ENCODE peak calls at places on chromosome X, in six cellular contexts. D, T, U, F, W and H are unnamed samples.

GRCh38 chrX:153769865-153770605 is 6.0 kb downstream of the PLXNB3 start:
- DNase-seq in D (no peak), T (no peak), U (no peak), F (no peak), W (no peak), H (no peak)

GRCh38 chrX:53831662-53832635 is 145.4 kb upstream of the HUWE1 start:
- DNase-seq in D (peak; percentile 15), T (peak; percentile 48), U (peak; percentile 7), F (peak; percentile 2), W (peak; percentile 28), H (peak; percentile 69)

GRCh38 chrX:129540725-129541184 is 696 bp downstream of the OCRL start:
- DNase-seq in D (no peak), T (peak; percentile 44), U (no peak), F (no peak), W (no peak), H (peak; percentile 13)

GRCh38 chrX:151736685-151737084 is 2.1 kb downstream of the CNGA2 start:
- DNase-seq in D (no peak), T (no peak), U (no peak), F (no peak), W (no peak), H (no peak)

GRCh38 chrX:39941332-39941920 is 156.3 kb downstream of the BCOR start:
- DNase-seq in D (peak; percentile 24), T (no peak), U (no peak), F (no peak), W (no peak), H (peak; percentile 80)

GRCh38 chrX:129771266-129771995 is 8.3 kb upstream of the SASH3 start:
- DNase-seq in D (no peak), T (no peak), U (no peak), F (no peak), W (no peak), H (no peak)

GRCh38 chrX:34365482-34365881 is 233.4 kb upstream of the FAM47A start:
- DNase-seq in D (peak; percentile 22), T (no peak), U (peak; percentile 3), F (peak; percentile 0), W (no peak), H (peak; percentile 14)

GRCh38 chrX:125953769-125954168 is 212.3 kb downstream of the DCAF12L2 start:
- DNase-seq in D (no peak), T (no peak), U (no peak), F (no peak), W (no peak), H (no peak)

GRCh38 chrX:19627081-19627480 is 111.8 kb upstream of the MAP3K15 start:
- DNase-seq in D (no peak), T (no peak), U (no peak), F (no peak), W (no peak), H (no peak)

GRCh38 chrX:70139736-70140135 is 6.5 kb downstream of the IGBP1 start:
- DNase-seq in D (no peak), T (no peak), U (no peak), F (no peak), W (no peak), H (no peak)

GRCh38 chrX:41956027-41956426 is 32.7 kb upstream of the CASK start:
- DNase-seq in D (no peak), T (no peak), U (no peak), F (no peak), W (no peak), H (peak; percentile 80)

DNA sequence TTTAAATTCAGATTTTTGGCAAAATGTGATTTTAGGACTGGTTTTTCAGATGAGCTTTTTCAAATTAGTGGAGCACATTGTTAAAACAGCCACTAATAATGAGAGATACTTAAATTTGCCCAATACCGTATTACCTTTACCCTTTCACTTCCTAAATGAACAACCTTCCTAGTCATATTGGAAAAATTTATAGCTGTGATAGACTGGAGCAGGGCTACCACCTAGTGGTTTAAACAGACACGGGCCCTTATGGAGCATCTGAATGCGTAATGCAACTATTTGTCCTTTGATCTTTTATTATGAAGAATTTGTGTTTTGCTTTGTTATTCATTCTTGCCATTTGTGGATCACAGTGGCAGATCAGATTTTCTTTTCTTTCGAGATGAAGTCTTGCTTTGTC is 72.7 kb downstream of the KDM6A start:
- DNase-seq in D (no peak), T (no peak), U (no peak), F (no peak), W (peak; percentile 4), H (no peak)
- H3K36me3 ChIP-seq in D (no peaks in the 10 kb centered on the region), T (no peaks in the 10 kb centered on the region), U (no peaks in the 10 kb centered on the region), F (no peaks in the 10 kb centered on the region), W (no peaks in the 10 kb centered on the region), H (no peaks in the 10 kb centered on the region)

GRCh38 chrX:57573754-57574153 is 18.1 kb upstream of the ZXDB start:
- DNase-seq in D (peak; percentile 15), T (no peak), U (peak; percentile 17), F (peak; percentile 2), W (no peak), H (peak; percentile 43)
- H3K4ac ChIP-seq in D (no peak overlapping the region), T (no peak overlapping the region), U (no peak overlapping the region), F (no peak overlapping the region), W (no peak overlapping the region), H (no peak overlapping the region)

DNA sequence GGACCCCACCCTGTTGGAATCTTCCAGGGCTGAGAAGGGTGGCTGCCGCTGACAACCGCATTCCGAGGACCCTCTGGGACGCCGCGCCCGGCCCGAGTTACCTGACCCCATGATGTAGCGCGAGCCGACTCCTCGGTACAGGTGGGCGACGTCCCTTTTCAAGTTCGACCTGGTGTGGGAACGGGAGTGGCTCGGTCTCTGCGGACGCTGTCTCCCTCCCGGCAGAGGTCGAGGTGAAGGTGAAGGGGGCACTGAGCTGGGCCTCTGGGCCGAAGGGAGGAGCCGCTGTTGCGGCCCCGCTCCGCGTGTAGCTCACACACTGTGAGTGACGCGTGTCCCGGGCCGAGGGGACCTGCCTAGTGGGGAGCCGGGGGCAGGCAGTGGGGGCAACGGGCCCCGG is 4.5 kb downstream of the GTPBP6 start:
- DNase-seq in D (no peak), T (no peak), U (no peak), F (no peak), W (no peak), H (no peak)
- H3K36me3 ChIP-seq in D (peaks cover 55% of the 10 kb centered on the region), T (peaks cover 49% of the 10 kb centered on the region), U (peaks cover 46% of the 10 kb centered on the region), F (peaks cover 41% of the 10 kb centered on the region), W (peaks cover 63% of the 10 kb centered on the region), H (peaks cover 12% of the 10 kb centered on the region)

DNA sequence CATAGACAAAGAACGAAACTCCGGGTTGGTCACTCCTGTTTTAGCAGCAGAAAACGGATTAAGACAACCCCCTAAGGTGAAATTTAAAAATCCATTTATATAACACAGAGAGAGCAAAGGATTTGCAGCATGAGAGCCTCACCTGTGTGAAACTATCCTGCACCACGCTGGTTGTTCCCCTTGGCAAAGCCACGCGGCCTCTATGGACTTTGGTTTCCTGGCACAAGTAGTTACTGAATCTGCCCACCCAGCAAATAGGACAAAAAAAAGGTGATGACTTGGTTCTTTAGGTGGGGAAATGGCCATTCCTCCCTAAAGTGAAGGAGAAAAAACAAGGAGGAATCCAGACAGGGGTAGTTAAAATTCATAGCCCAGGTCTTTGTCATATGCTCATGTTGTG is 133.1 kb downstream of the PLS3 start:
- DNase-seq in D (no peak), T (no peak), U (no peak), F (no peak), W (no peak), H (no peak)
- H3K4ac ChIP-seq in D (no peak overlapping the region), T (peak overlapping the region; percentile 92), U (no peak overlapping the region), F (no peak overlapping the region), W (no peak overlapping the region), H (no peak overlapping the region)

GRCh38 chrX:21972046-21972445 is 31.5 kb downstream of the SMS start:
- DNase-seq in D (no peak), T (no peak), U (no peak), F (no peak), W (no peak), H (no peak)
- H3K36me3 ChIP-seq in D (peaks cover 42% of the 10 kb centered on the region), T (peaks cover 23% of the 10 kb centered on the region), U (peaks cover 37% of the 10 kb centered on the region), F (peaks cover 5% of the 10 kb centered on the region), W (peaks cover 21% of the 10 kb centered on the region), H (no peaks in the 10 kb centered on the region)

DNA sequence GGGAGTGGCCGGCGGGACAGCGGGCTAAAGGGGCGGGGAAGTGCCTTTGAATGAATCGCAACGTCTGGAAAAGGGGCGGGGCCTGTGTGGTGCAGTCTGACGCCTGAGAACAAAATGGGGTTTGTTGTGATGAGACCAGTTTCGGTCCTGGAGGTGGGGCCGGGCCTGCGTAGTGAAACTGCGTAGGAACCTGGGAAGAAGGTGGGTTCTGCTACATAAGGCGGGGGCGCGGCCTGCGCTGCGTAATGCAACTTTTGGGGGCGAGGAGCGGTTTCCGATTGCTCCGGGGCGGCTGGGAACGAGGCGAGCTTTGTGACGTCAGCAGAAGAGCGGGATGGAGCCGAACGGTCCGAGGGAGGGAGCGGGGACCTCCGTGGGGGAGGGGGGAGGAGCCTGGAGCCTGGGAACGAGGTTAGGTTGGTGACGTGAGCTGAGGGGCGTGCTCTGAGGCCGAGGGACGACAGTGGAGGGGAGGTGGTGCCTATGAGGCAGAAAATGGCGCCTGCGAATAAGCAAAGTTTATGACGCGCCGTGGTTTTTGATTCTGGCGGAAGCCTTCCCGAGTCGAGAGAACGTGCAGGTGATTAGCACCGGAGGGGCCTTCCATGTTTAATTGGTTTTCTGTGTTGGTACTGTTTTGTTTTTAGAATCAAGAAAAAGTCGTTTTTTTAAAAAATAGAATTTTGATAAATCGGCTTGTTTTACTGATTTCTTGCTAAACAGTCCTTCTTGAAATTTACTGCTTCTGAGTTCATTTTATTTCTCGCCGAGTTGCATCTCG is 714 bp downstream of the USP11 start:
- DNase-seq in D (peak; percentile 97), T (peak; percentile 82), U (peak; percentile 97), F (peak; percentile 87), W (peak; percentile 88), H (peak; percentile 95)
- H3K4ac ChIP-seq in D (no peak overlapping the region), T (no peak overlapping the region), U (peak overlapping the region; percentile 79), F (no peak overlapping the region), W (peak overlapping the region; percentile 69), H (peak overlapping the region; percentile 24)

DNA sequence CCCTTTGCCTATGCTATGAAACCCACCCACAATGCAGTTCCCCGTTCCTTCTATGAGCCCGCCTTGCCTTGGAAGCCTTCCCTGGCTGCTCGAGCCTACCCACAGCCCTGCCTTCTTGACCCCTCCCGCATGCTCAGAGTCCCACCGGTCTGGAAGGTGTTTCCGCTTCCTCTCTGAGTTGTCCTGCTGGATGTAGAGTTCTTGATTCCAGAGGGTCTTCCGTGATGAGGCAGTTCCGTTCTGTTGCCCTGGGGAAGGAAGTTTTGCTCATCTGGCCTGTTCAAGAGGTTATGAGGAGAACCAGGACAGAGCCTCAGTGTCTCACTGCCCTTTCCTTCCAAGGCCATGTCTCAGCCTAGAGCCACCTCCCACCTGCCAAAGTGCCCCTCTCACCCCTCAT is 7.5 kb downstream of the GPKOW start:
- DNase-seq in D (no peak), T (no peak), U (no peak), F (no peak), W (no peak), H (no peak)
- H3K36me3 ChIP-seq in D (peaks cover 60% of the 10 kb centered on the region), T (peaks cover 28% of the 10 kb centered on the region), U (peaks cover 20% of the 10 kb centered on the region), F (peaks cover 10% of the 10 kb centered on the region), W (peaks cover 52% of the 10 kb centered on the region), H (peaks cover 2% of the 10 kb centered on the region)

GRCh38 chrX:48477960-48478755 is 2.2 kb downstream of the FTSJ1 start:
- DNase-seq in D (no peak), T (no peak), U (no peak), F (no peak), W (no peak), H (no peak)
- H3K4ac ChIP-seq in D (no peak overlapping the region), T (no peak overlapping the region), U (no peak overlapping the region), F (no peak overlapping the region), W (no peak overlapping the region), H (no peak overlapping the region)